ENCODE peak calls at places on chromosomes 7 and 10, in ten cellular contexts. G, D, V, I, L, H, E, Q, M and Z are unnamed samples.

GRCh38 chr7:138954545-138955475 is 26.4 kb downstream of the KIAA1549 start:
- DNase-seq in G (peak; percentile 56), D (no peak), V (no peak), I (no peak), L (no peak), H (no peak), E (no peak), Q (no peak), M (peak; percentile 22), Z (no peak)

GRCh38 chr7:4631664-4632171 is 50.4 kb upstream of the FOXK1 start:
- DNase-seq in G (peak; percentile 87), D (no peak), V (peak; percentile 34), I (peak; percentile 65), L (peak; percentile 54), H (peak; percentile 90), E (peak; percentile 97), Q (peak; percentile 64), M (peak; percentile 85), Z (no peak)

GRCh38 chr7:105270117-105270516 is 118.6 kb downstream of the SRPK2 start:
- DNase-seq in G (no peak), D (no peak), V (no peak), I (no peak), L (no peak), H (no peak), E (no peak), Q (no peak), M (no peak), Z (no peak)

GRCh38 chr7:108589874-108590273 is 20.2 kb downstream of the DNAJB9 start:
- DNase-seq in G (no peak), D (no peak), V (no peak), I (no peak), L (no peak), H (no peak), E (no peak), Q (no peak), M (peak; percentile 23), Z (no peak)

GRCh38 chr10:87585565-87586514 is 73.8 kb upstream of the PAPSS2 start:
- DNase-seq in G (no peak), D (no peak), V (no peak), I (no peak), L (no peak), H (no peak), E (peak; percentile 17), Q (no peak), M (no peak), Z (no peak)

GRCh38 chr7:108348913-108349312 is 107.3 kb downstream of the NRCAM start:
- DNase-seq in G (no peak), D (no peak), V (no peak), I (no peak), L (no peak), H (no peak), E (peak; percentile 83), Q (no peak), M (no peak), Z (no peak)

GRCh38 chr7:54161621-54162020 is 380.6 kb upstream of the VSTM2A start:
- DNase-seq in G (no peak), D (no peak), V (no peak), I (no peak), L (no peak), H (no peak), E (no peak), Q (no peak), M (no peak), Z (no peak)

GRCh38 chr7:122919643-122920181 is 33.5 kb upstream of the CADPS2 start:
- DNase-seq in G (no peak), D (no peak), V (no peak), I (no peak), L (no peak), H (no peak), E (no peak), Q (no peak), M (no peak), Z (no peak)

GRCh38 chr10:102342462-102342861 is 53.0 kb upstream of the NFKB2 start:
- DNase-seq in G (peak; percentile 63), D (no peak), V (no peak), I (no peak), L (no peak), H (no peak), E (no peak), Q (no peak), M (peak; percentile 33), Z (no peak)

GRCh38 chr7:144085978-144086377 is at the start of gene OR2A12:
- DNase-seq in G (no peak), D (no peak), V (no peak), I (no peak), L (no peak), H (no peak), E (no peak), Q (no peak), M (no peak), Z (no peak)
- H3K27me3 ChIP-seq in G (no peaks in the 10 kb centered on the region), D (no peaks in the 10 kb centered on the region), V (no peaks in the 10 kb centered on the region), I (no peaks in the 10 kb centered on the region), L (no peaks in the 10 kb centered on the region), H (no peaks in the 10 kb centered on the region), E (no peaks in the 10 kb centered on the region), Q (no peaks in the 10 kb centered on the region), M (no peaks in the 10 kb centered on the region), Z (no peaks in the 10 kb centered on the region)

DNA sequence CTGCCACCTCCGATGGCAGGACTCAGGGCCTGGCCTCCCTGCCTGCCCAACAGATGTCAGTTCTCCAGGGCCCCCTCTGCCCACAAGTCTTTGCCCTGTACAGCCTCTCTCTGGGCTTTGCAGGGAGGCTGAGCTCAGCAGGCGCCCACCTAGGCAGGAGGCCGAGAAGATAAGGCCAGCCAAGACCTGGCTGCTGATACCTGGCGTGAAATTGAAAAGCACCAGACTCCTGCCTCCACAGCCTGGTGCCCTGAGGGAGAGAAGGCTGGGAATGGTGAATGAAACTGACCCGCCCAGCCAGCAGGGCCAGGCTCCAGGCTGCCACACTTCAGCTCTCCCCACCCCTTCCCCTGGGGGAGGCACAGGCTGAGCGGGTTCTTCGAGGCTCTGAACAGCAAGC is 145.8 kb downstream of the CDH23 start:
- DNase-seq in G (no peak), D (no peak), V (no peak), I (no peak), L (no peak), H (no peak), E (no peak), Q (no peak), M (no peak), Z (no peak)
- H3K27me3 ChIP-seq in G (no peaks in the 10 kb centered on the region), D (no peaks in the 10 kb centered on the region), V (no peaks in the 10 kb centered on the region), I (no peaks in the 10 kb centered on the region), L (no peaks in the 10 kb centered on the region), H (no peaks in the 10 kb centered on the region), E (peaks cover 41% of the 10 kb centered on the region), Q (no peaks in the 10 kb centered on the region), M (no peaks in the 10 kb centered on the region), Z (no peaks in the 10 kb centered on the region)

GRCh38 chr10:117694251-117694650 is 151.7 kb downstream of the EMX2 start:
- DNase-seq in G (no peak), D (no peak), V (no peak), I (no peak), L (no peak), H (no peak), E (peak; percentile 53), Q (no peak), M (no peak), Z (no peak)
- H3K27me3 ChIP-seq in G (no peaks in the 10 kb centered on the region), D (no peaks in the 10 kb centered on the region), V (no peaks in the 10 kb centered on the region), I (no peaks in the 10 kb centered on the region), L (no peaks in the 10 kb centered on the region), H (no peaks in the 10 kb centered on the region), E (no peaks in the 10 kb centered on the region), Q (peaks cover 19% of the 10 kb centered on the region), M (peaks cover 12% of the 10 kb centered on the region), Z (no peaks in the 10 kb centered on the region)

GRCh38 chr7:1286946-1287628 is 54.4 kb downstream of the UNCX start:
- DNase-seq in G (no peak), D (no peak), V (no peak), I (peak; percentile 52), L (no peak), H (peak; percentile 37), E (no peak), Q (no peak), M (no peak), Z (no peak)
- H3K27me3 ChIP-seq in G (no peaks in the 10 kb centered on the region), D (no peaks in the 10 kb centered on the region), V (no peaks in the 10 kb centered on the region), I (peaks cover 28% of the 10 kb centered on the region), L (no peaks in the 10 kb centered on the region), H (no peaks in the 10 kb centered on the region), E (peaks cover 11% of the 10 kb centered on the region), Q (peaks cover 32% of the 10 kb centered on the region), M (no peaks in the 10 kb centered on the region), Z (peaks cover 15% of the 10 kb centered on the region)

DNA sequence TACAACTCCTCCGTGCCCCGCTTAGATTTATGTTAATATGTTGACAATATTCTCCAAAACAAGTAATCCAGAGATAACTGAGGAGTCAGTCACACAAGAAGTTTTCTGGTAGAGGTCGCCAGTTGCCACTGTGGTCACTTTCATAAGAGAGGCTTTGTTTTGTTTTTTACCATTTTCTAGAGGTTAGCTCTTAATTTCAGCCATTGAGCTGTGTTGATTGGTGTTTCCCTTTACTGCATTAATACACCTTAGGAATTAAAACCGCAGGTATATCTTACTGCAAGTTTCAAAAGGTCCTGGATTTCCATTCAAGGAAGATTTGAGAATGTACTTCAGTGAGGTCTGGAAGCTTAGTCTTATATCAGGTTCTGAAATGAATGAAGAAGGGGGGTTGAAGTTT is 3.5 kb downstream of the BMI1 start:
- DNase-seq in G (no peak), D (no peak), V (no peak), I (no peak), L (no peak), H (no peak), E (no peak), Q (no peak), M (no peak), Z (no peak)
- H3K27me3 ChIP-seq in G (peaks cover 49% of the 10 kb centered on the region), D (peaks cover 13% of the 10 kb centered on the region), V (no peaks in the 10 kb centered on the region), I (no peaks in the 10 kb centered on the region), L (no peaks in the 10 kb centered on the region), H (no peaks in the 10 kb centered on the region), E (peaks cover 5% of the 10 kb centered on the region), Q (no peaks in the 10 kb centered on the region), M (no peaks in the 10 kb centered on the region), Z (peaks cover 27% of the 10 kb centered on the region)

DNA sequence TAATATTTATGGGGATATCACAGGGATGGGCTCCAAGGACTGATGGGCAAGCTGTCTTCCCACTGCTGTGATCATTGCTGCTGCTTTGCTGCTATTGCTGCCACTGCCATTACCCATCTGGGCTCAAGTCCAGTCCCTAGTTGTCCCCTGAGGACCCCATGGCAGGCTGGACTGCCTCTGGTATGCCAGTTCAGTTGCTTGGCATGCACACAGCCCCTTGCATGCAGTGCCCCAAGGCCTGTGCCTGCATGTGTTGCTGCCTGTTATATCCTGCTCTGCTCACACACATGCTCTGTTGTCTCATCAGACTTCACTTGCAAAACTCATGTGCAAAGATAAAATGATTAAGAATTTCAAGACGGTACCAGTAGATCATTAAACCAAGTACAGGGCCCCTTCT is 109.6 kb downstream of the ADRA2A start:
- DNase-seq in G (no peak), D (no peak), V (no peak), I (no peak), L (no peak), H (no peak), E (no peak), Q (no peak), M (no peak), Z (no peak)
- H3K27me3 ChIP-seq in G (no peaks in the 10 kb centered on the region), D (no peaks in the 10 kb centered on the region), V (no peaks in the 10 kb centered on the region), I (no peaks in the 10 kb centered on the region), L (no peaks in the 10 kb centered on the region), H (no peaks in the 10 kb centered on the region), E (peaks cover 5% of the 10 kb centered on the region), Q (no peaks in the 10 kb centered on the region), M (no peaks in the 10 kb centered on the region), Z (peaks cover 3% of the 10 kb centered on the region)

GRCh38 chr10:117746541-117747195 is 204.1 kb downstream of the EMX2 start:
- DNase-seq in G (no peak), D (no peak), V (no peak), I (no peak), L (no peak), H (no peak), E (no peak), Q (no peak), M (no peak), Z (no peak)
- H3K27me3 ChIP-seq in G (no peaks in the 10 kb centered on the region), D (no peaks in the 10 kb centered on the region), V (no peaks in the 10 kb centered on the region), I (no peaks in the 10 kb centered on the region), L (no peaks in the 10 kb centered on the region), H (no peaks in the 10 kb centered on the region), E (no peaks in the 10 kb centered on the region), Q (peaks cover 8% of the 10 kb centered on the region), M (no peaks in the 10 kb centered on the region), Z (no peaks in the 10 kb centered on the region)